ENCODE peak calls at places on chromosome 15, in nine cellular contexts. W is SJSA1; K is CD8-positive, alpha-beta memory T cell; J is AG09309; P is cardiac fibroblast; N is fibroblast of mammary gland; D is GM06990; A is ovary; C is bronchial epithelial cell. X is an unnamed sample.

GRCh38 chr15:36887214-36888017 is 212.9 kb downstream of the MEIS2 start:
- DNase-seq in W (no peak), K (no peak), J (no peak), P (no peak), N (no peak), D (no peak), A (peak), C (no peak), X (peak)

GRCh38 chr15:27842526-27842925 is 256.6 kb downstream of the OCA2 start:
- DNase-seq in W (no peak), K (no peak), J (no peak), P (no peak), N (peak), D (no peak), A (no peak), C (no peak), X (no peak)

GRCh38 chr15:33089878-33090757 is 104.4 kb downstream of the FMN1 start:
- DNase-seq in W (no peak), K (no peak), J (no peak), P (peak), N (peak), D (no peak), A (no peak), C (peak), X (no peak)

GRCh38 chr15:98946301-98947255 is 61.0 kb downstream of the PGPEP1L start:
- DNase-seq in W (no peak), K (no peak), J (peak), P (no peak), N (peak), D (no peak), A (no peak), C (no peak), X (no peak)

GRCh38 chr15:31483053-31483923 is 156.7 kb downstream of the KLF13 start:
- DNase-seq in W (no peak), K (peak), J (no peak), P (peak), N (no peak), D (peak), A (no peak), C (no peak), X (peak)

GRCh38 chr15:35519536-35520149 is 26.3 kb downstream of the DPH6 start:
- DNase-seq in W (peak), K (peak), J (no peak), P (peak), N (peak), D (peak), A (no peak), C (peak), X (no peak)

GRCh38 chr15:58409861-58410260 is 21.9 kb upstream of the LIPC start:
- DNase-seq in W (no peak), K (no peak), J (no peak), P (no peak), N (no peak), D (no peak), A (no peak), C (no peak), X (no peak)

GRCh38 chr15:97840501-97840900 is 120.0 kb upstream of the ARRDC4 start:
- DNase-seq in W (no peak), K (no peak), J (no peak), P (no peak), N (no peak), D (no peak), A (no peak), C (no peak), X (no peak)

GRCh38 chr15:73240864-73241499 is 127.8 kb downstream of the HCN4 start:
- DNase-seq in W (peak), K (peak), J (no peak), P (peak), N (peak), D (peak), A (peak), C (peak), X (no peak)

GRCh38 chr15:67109141-67110034 is 44.0 kb downstream of the SMAD3 start:
- DNase-seq in W (peak), K (peak), J (peak), P (peak), N (peak), D (peak), A (peak), C (no peak), X (peak)

GRCh38 chr15:73631915-73632669 is 1.1 kb downstream of the NPTN start:
- DNase-seq in W (peak), K (no peak), J (no peak), P (peak), N (peak), D (no peak), A (peak), C (peak), X (no peak)

GRCh38 chr15:73632670-73633058 is 525 bp downstream of the NPTN start:
- DNase-seq in W (no peak), K (no peak), J (no peak), P (no peak), N (no peak), D (peak), A (no peak), C (no peak), X (no peak)

GRCh38 chr15:47997170-47997569 is 123.6 kb upstream of the SLC24A5 start:
- DNase-seq in W (no peak), K (no peak), J (no peak), P (no peak), N (no peak), D (no peak), A (no peak), C (no peak), X (no peak)

GRCh38 chr15:31279221-31280036 is 47.2 kb upstream of the KLF13 start:
- DNase-seq in W (no peak), K (no peak), J (no peak), P (no peak), N (no peak), D (no peak), A (no peak), C (peak), X (peak)

GRCh38 chr15:70503073-70503745 is 260.1 kb downstream of the UACA start:
- DNase-seq in W (no peak), K (no peak), J (no peak), P (no peak), N (no peak), D (peak), A (no peak), C (no peak), X (no peak)

GRCh38 chr15:87755226-87755625 is 501.3 kb downstream of the NTRK3 start:
- DNase-seq in W (no peak), K (no peak), J (no peak), P (no peak), N (no peak), D (no peak), A (no peak), C (no peak), X (no peak)

GRCh38 chr15:70643106-70643782 is 120.1 kb downstream of the UACA start:
- DNase-seq in W (no peak), K (no peak), J (no peak), P (no peak), N (no peak), D (no peak), A (no peak), C (no peak), X (no peak)

GRCh38 chr15:57691082-57691481 is 15.4 kb upstream of the POLR2M start:
- DNase-seq in W (no peak), K (no peak), J (no peak), P (no peak), N (no peak), D (no peak), A (no peak), C (no peak), X (no peak)

GRCh38 chr15:87858651-87859050 is 397.9 kb downstream of the NTRK3 start:
- DNase-seq in W (no peak), K (no peak), J (no peak), P (no peak), N (no peak), D (no peak), A (no peak), C (no peak), X (no peak)

GRCh38 chr15:85044251-85044853 is 62.7 kb downstream of the PDE8A start:
- DNase-seq in W (peak), K (peak), J (peak), P (peak), N (peak), D (no peak), A (peak), C (peak), X (no peak)

GRCh38 chr15:36373549-36373948 is 205.9 kb upstream of the CDIN1 start:
- DNase-seq in W (no peak), K (no peak), J (no peak), P (no peak), N (peak), D (no peak), A (no peak), C (no peak), X (no peak)

GRCh38 chr15:68593826-68594532 is 15.2 kb downstream of the CORO2B start:
- DNase-seq in W (no peak), K (no peak), J (no peak), P (no peak), N (no peak), D (no peak), A (no peak), C (no peak), X (no peak)

GRCh38 chr15:74808840-74809229 is 3.8 kb upstream of the LMAN1L start:
- DNase-seq in W (no peak), K (no peak), J (no peak), P (no peak), N (no peak), D (no peak), A (no peak), C (no peak), X (no peak)

GRCh38 chr15:70212963-70213315 is 115.2 kb upstream of the TLE3 start:
- DNase-seq in W (no peak), K (no peak), J (no peak), P (no peak), N (no peak), D (no peak), A (no peak), C (no peak), X (no peak)

GRCh38 chr15:52673312-52673711 is 5.9 kb downstream of the ATOSA start:
- DNase-seq in W (no peak), K (no peak), J (no peak), P (no peak), N (no peak), D (no peak), A (no peak), C (peak), X (no peak)

GRCh38 chr15:48677821-48678220 is 32.3 kb upstream of the FBN1 start:
- DNase-seq in W (no peak), K (no peak), J (no peak), P (no peak), N (no peak), D (no peak), A (no peak), C (no peak), X (no peak)

GRCh38 chr15:63970723-63971426 is 75.4 kb downstream of the DAPK2 start:
- DNase-seq in W (no peak), K (peak), J (no peak), P (no peak), N (no peak), D (peak), A (no peak), C (no peak), X (no peak)

GRCh38 chr15:64807051-64807749 is 18.2 kb downstream of the PIF1 start:
- DNase-seq in W (no peak), K (no peak), J (no peak), P (no peak), N (no peak), D (no peak), A (no peak), C (no peak), X (no peak)

GRCh38 chr15:57732526-57733331 is 26.2 kb downstream of the POLR2M start:
- DNase-seq in W (peak), K (peak), J (no peak), P (peak), N (peak), D (no peak), A (peak), C (peak), X (no peak)

GRCh38 chr15:84734794-84735479 is 13.5 kb upstream of the ZNF592 start:
- DNase-seq in W (peak), K (peak), J (no peak), P (peak), N (no peak), D (peak), A (no peak), C (peak), X (no peak)

GRCh38 chr15:25418202-25418601 is 20.6 kb downstream of the UBE3A start:
- DNase-seq in W (no peak), K (no peak), J (no peak), P (no peak), N (no peak), D (no peak), A (no peak), C (no peak), X (no peak)

GRCh38 chr15:80151576-80151975 is 1.2 kb upstream of the FAH start:
- DNase-seq in W (no peak), K (no peak), J (no peak), P (no peak), N (no peak), D (no peak), A (no peak), C (no peak), X (no peak)

GRCh38 chr15:93862791-93863190 is 368.6 kb upstream of the MCTP2 start:
- DNase-seq in W (no peak), K (no peak), J (no peak), P (no peak), N (no peak), D (no peak), A (no peak), C (no peak), X (no peak)

GRCh38 chr15:52391074-52391473 is 95.5 kb upstream of the MYO5C start:
- DNase-seq in W (no peak), K (no peak), J (no peak), P (no peak), N (no peak), D (no peak), A (no peak), C (no peak), X (no peak)

GRCh38 chr15:68440136-68440535 is 8.2 kb upstream of the ITGA11 start:
- DNase-seq in W (no peak), K (no peak), J (no peak), P (no peak), N (no peak), D (no peak), A (no peak), C (no peak), X (peak)

GRCh38 chr15:79089890-79090486 is 592 bp downstream of the RASGRF1 start:
- DNase-seq in W (no peak), K (no peak), J (no peak), P (no peak), N (peak), D (peak), A (no peak), C (no peak), X (no peak)
- H3K4me3 ChIP-seq in W (no peak), K (no peak), J (no peak), P (no peak), N (no peak), D (no peak), A (no peak), C (no peak), X (peak)

GRCh38 chr15:40436892-40437753 is 3.6 kb upstream of the BAHD1 start:
- DNase-seq in W (no peak), K (no peak), J (no peak), P (no peak), N (no peak), D (no peak), A (peak), C (no peak), X (no peak)
- H3K4me3 ChIP-seq in W (no peak), K (peak), J (peak), P (peak), N (peak), D (no peak), A (peak), C (no peak), X (peak)

DNA sequence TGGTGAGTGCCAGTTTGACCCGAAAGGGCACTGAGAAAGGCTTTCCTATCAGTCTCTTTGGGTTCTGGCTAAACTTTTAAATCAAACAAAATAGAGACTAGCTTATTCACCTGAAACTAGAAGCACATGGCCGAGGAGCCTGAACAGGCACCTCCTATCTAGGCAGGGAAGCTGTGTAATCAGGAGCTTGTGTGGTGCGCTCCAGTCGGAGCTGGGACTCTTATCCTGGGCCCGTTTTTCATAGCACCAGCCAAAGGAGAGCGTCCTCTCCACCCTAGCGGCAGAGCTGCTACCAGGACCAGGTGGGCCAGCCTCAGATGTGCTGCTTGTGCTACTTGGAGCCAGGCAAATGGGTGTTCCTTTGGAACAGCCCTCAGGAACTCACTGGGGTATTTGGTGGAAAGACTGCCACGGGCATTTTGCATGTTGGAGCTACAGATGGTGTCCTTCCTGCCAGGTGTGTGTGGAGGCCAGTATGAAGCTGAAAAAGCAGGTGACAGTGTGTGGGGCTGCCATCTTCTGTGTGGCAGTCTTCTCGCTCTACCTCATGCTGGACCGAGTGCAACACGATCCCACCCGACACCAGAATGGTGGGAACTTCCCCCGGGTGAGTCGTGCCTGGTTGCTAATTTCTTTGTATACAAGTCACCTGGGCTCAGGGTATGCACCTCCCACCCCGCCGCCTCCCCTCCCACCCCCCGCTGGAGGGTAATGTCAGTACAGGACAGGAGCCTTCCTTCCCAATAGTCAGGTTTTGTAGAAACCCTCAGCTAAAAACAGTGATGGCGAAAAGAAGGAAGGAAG is 833 bp downstream of the MAN2A2 start:
- DNase-seq in W (no peak), K (no peak), J (no peak), P (no peak), N (no peak), D (no peak), A (no peak), C (peak), X (peak)
- H3K4me3 ChIP-seq in W (peak), K (peak), J (peak), P (no peak), N (no peak), D (peak), A (peak), C (peak), X (peak)

GRCh38 chr15:61122624-61123375 is 106.3 kb downstream of the RORA start:
- DNase-seq in W (no peak), K (no peak), J (no peak), P (no peak), N (no peak), D (no peak), A (no peak), C (no peak), X (no peak)
- H3K4me3 ChIP-seq in W (no peak), K (no peak), J (no peak), P (no peak), N (no peak), D (no peak), A (no peak), C (no peak), X (no peak)

DNA sequence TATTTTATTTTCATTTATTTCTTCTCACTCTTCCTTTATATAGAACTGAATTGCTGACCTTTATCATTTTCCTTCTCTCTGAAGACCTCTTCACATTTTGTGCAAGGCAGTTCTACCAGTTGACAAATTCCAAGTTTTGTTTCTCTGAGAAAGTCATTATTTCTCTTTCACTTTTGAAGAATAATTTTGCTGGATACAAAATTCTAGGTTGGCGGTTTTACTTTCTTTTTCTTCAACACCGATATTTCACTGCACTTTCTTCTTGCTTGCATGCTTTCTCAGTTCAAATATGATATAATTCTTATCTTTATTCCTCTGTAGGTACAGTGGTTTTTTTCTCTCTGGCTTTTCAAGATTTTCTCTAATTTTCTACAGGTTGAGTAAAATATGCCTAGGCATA is 15.9 kb downstream of the RFX7 start:
- DNase-seq in W (no peak), K (no peak), J (no peak), P (no peak), N (no peak), D (no peak), A (no peak), C (no peak), X (no peak)
- H3K4me3 ChIP-seq in W (no peak), K (no peak), J (no peak), P (no peak), N (no peak), D (no peak), A (no peak), C (no peak), X (no peak)

DNA sequence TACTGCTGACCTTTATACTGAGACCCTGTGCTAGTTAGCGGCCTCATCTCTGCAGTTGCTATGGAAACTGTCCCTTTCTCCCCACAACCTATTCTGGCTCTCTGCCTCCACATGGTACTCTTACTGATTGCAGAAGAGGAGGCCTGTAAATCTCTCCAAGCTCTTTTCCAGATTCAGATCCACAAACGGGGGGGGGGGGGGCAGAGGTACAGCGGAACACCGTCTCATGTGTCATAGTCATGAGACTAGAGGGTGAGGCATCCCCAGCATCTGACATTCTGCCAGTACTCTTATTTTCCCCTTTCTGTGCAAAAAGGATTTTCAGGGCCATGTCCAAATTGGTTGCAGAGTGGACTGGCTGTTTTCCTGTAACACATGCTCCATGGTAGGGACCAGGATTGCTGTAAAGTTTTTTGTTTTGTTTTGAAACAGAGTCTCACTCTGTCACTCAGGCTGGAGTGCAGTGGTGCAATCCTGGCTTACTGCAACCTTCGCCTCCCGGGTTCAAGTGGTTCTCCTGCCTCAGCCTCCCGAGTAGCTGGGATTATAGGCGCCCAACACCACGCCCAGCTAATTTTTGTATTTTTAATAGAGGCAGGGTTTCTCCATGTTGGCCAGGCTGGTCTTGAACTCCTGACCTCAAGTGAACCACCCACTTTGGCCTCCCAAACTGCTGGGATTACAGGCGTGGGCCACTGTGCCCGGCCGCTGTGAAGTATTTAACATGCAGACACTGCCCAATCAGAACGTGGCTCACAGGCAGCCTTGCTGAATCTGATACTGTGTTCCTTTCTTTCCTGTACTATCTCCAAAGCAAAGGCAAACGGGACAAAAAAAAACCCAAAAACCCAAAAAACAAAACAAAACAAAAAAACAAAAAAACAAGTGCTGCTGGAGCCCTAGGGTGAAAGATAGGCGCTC is 8.1 kb upstream of the MAP1A start:
- DNase-seq in W (no peak), K (no peak), J (no peak), P (peak), N (peak), D (no peak), A (no peak), C (no peak), X (no peak)
- H3K4me3 ChIP-seq in W (no peak), K (no peak), J (peak), P (peak), N (peak), D (no peak), A (peak), C (no peak), X (peak)

GRCh38 chr15:51338496-51338895 is at the start of gene CYP19A1:
- DNase-seq in W (no peak), K (no peak), J (no peak), P (no peak), N (no peak), D (no peak), A (no peak), C (no peak), X (no peak)
- H3K4me3 ChIP-seq in W (no peak), K (no peak), J (no peak), P (no peak), N (no peak), D (no peak), A (no peak), C (no peak), X (no peak)

GRCh38 chr15:43103939-43104338 is 1.9 kb downstream of the UBR1 start:
- DNase-seq in W (no peak), K (no peak), J (no peak), P (no peak), N (no peak), D (no peak), A (no peak), C (peak), X (no peak)
- H3K4me3 ChIP-seq in W (no peak), K (no peak), J (no peak), P (no peak), N (no peak), D (no peak), A (no peak), C (no peak), X (no peak)

GRCh38 chr15:39124155-39124924 is 456.5 kb upstream of the THBS1 start:
- DNase-seq in W (no peak), K (no peak), J (no peak), P (peak), N (peak), D (no peak), A (no peak), C (peak), X (no peak)
- H3K4me3 ChIP-seq in W (no peak), K (no peak), J (no peak), P (no peak), N (no peak), D (no peak), A (no peak), C (no peak), X (no peak)

X was measured in kidney.